ENCODE peak calls at places on chromosome 1, in four cellular contexts. One of them, this sample, is unnamed. For H3K27me3, the result is how much of the 10 kb centered on the place peaks cover.

GRCh38 chr1:31216016-31216415 is 23.7 kb downstream of the NKAIN1 start:
- DNase-seq in CD4-positive, CD25-positive, alpha-beta regulatory T cell: no peak
- DNase-seq in tibial nerve: no peak
- DNase-seq in heart right ventricle: peak
- DNase-seq in this sample: no peak

GRCh38 chr1:163195728-163196448 is 6.8 kb downstream of the RGS5 start:
- DNase-seq in tibial nerve: no peak
- DNase-seq in heart right ventricle: no peak
- DNase-seq in CD4-positive, CD25-positive, alpha-beta regulatory T cell: no peak
- DNase-seq in this sample: no peak

GRCh38 chr1:244231572-244232315 is 180.7 kb downstream of the ZBTB18 start:
- DNase-seq in tibial nerve: no peak
- DNase-seq in CD4-positive, CD25-positive, alpha-beta regulatory T cell: no peak
- DNase-seq in heart right ventricle: no peak
- DNase-seq in this sample: no peak

GRCh38 chr1:163055531-163055930 is 13.6 kb upstream of the RGS4 start:
- DNase-seq in heart right ventricle: no peak
- DNase-seq in CD4-positive, CD25-positive, alpha-beta regulatory T cell: no peak
- DNase-seq in tibial nerve: no peak
- DNase-seq in this sample: no peak

GRCh38 chr1:30005972-30006619 is 717.3 kb downstream of the MATN1 start:
- DNase-seq in heart right ventricle: no peak
- DNase-seq in tibial nerve: no peak
- DNase-seq in CD4-positive, CD25-positive, alpha-beta regulatory T cell: no peak
- DNase-seq in this sample: no peak

GRCh38 chr1:247517795-247518612 is 18.2 kb downstream of the OR2C3 start:
- DNase-seq in tibial nerve: no peak
- DNase-seq in CD4-positive, CD25-positive, alpha-beta regulatory T cell: no peak
- DNase-seq in heart right ventricle: peak
- DNase-seq in this sample: no peak

GRCh38 chr1:83098791-83099190 is 900.1 kb downstream of the TTLL7 start:
- DNase-seq in tibial nerve: no peak
- DNase-seq in CD4-positive, CD25-positive, alpha-beta regulatory T cell: no peak
- DNase-seq in heart right ventricle: no peak
- DNase-seq in this sample: no peak

GRCh38 chr1:94422115-94422820 is 4.1 kb downstream of the ABCD3 start:
- DNase-seq in heart right ventricle: no peak
- DNase-seq in tibial nerve: no peak
- DNase-seq in CD4-positive, CD25-positive, alpha-beta regulatory T cell: no peak
- DNase-seq in this sample: no peak

GRCh38 chr1:6509603-6510291 is 18.3 kb upstream of the PLEKHG5 start:
- DNase-seq in tibial nerve: no peak
- DNase-seq in CD4-positive, CD25-positive, alpha-beta regulatory T cell: no peak
- DNase-seq in heart right ventricle: no peak
- DNase-seq in this sample: no peak

GRCh38 chr1:89465201-89465600 is 59.4 kb upstream of the LRRC8B start:
- DNase-seq in heart right ventricle: no peak
- DNase-seq in CD4-positive, CD25-positive, alpha-beta regulatory T cell: no peak
- DNase-seq in tibial nerve: no peak
- DNase-seq in this sample: no peak

GRCh38 chr1:26496881-26497280 is 24.6 kb downstream of the HMGN2 start:
- DNase-seq in heart right ventricle: no peak
- DNase-seq in CD4-positive, CD25-positive, alpha-beta regulatory T cell: no peak
- DNase-seq in tibial nerve: no peak
- DNase-seq in this sample: no peak

GRCh38 chr1:85320371-85321131 is 44.1 kb upstream of the BCL10 start:
- DNase-seq in tibial nerve: no peak
- DNase-seq in CD4-positive, CD25-positive, alpha-beta regulatory T cell: no peak
- DNase-seq in heart right ventricle: no peak
- DNase-seq in this sample: no peak

GRCh38 chr1:155184835-155185782 is 11.5 kb downstream of the TRIM46 start:
- DNase-seq in heart right ventricle: peak
- DNase-seq in CD4-positive, CD25-positive, alpha-beta regulatory T cell: no peak
- DNase-seq in tibial nerve: no peak
- DNase-seq in this sample: no peak

GRCh38 chr1:16716691-16717173 is 23.6 kb upstream of the RNU1-4 start:
- DNase-seq in tibial nerve: no peak
- DNase-seq in CD4-positive, CD25-positive, alpha-beta regulatory T cell: no peak
- DNase-seq in heart right ventricle: no peak
- DNase-seq in this sample: no peak

GRCh38 chr1:43008425-43009108 is 49.9 kb upstream of the SLC2A1 start:
- DNase-seq in heart right ventricle: no peak
- DNase-seq in CD4-positive, CD25-positive, alpha-beta regulatory T cell: no peak
- DNase-seq in tibial nerve: peak
- DNase-seq in this sample: no peak

GRCh38 chr1:231931846-231932454 is 305.4 kb downstream of the DISC1 start:
- DNase-seq in heart right ventricle: no peak
- DNase-seq in CD4-positive, CD25-positive, alpha-beta regulatory T cell: no peak
- DNase-seq in tibial nerve: no peak
- DNase-seq in this sample: peak

GRCh38 chr1:19156676-19157075 is 53.4 kb downstream of the UBR4 start:
- DNase-seq in CD4-positive, CD25-positive, alpha-beta regulatory T cell: no peak
- DNase-seq in heart right ventricle: no peak
- DNase-seq in tibial nerve: no peak
- DNase-seq in this sample: no peak

GRCh38 chr1:108583757-108584156 is 23.9 kb downstream of the EEIG2 start:
- DNase-seq in CD4-positive, CD25-positive, alpha-beta regulatory T cell: no peak
- DNase-seq in tibial nerve: no peak
- DNase-seq in heart right ventricle: no peak
- DNase-seq in this sample: no peak

GRCh38 chr1:10932088-10932487 is 80.4 kb upstream of the TARDBP start:
- DNase-seq in heart right ventricle: no peak
- DNase-seq in CD4-positive, CD25-positive, alpha-beta regulatory T cell: no peak
- DNase-seq in tibial nerve: no peak
- DNase-seq in this sample: no peak

GRCh38 chr1:66395202-66396061 is 138.5 kb upstream of the SGIP1 start:
- DNase-seq in CD4-positive, CD25-positive, alpha-beta regulatory T cell: no peak
- DNase-seq in heart right ventricle: no peak
- DNase-seq in tibial nerve: no peak
- DNase-seq in this sample: no peak

GRCh38 chr1:94105957-94106529 is 14.9 kb downstream of the ABCA4 start:
- DNase-seq in tibial nerve: no peak
- DNase-seq in heart right ventricle: no peak
- DNase-seq in CD4-positive, CD25-positive, alpha-beta regulatory T cell: no peak
- DNase-seq in this sample: no peak

GRCh38 chr1:248918126-248918525 is 12.1 kb downstream of the PGBD2 start:
- DNase-seq in tibial nerve: no peak
- DNase-seq in heart right ventricle: no peak
- DNase-seq in CD4-positive, CD25-positive, alpha-beta regulatory T cell: no peak
- DNase-seq in this sample: no peak

GRCh38 chr1:76303348-76303712 is 228.8 kb downstream of the ST6GALNAC3 start:
- DNase-seq in heart right ventricle: no peak
- DNase-seq in tibial nerve: no peak
- DNase-seq in CD4-positive, CD25-positive, alpha-beta regulatory T cell: no peak
- DNase-seq in this sample: no peak

GRCh38 chr1:158941317-158941716 is 10.0 kb downstream of the PYHIN1 start:
- DNase-seq in CD4-positive, CD25-positive, alpha-beta regulatory T cell: no peak
- DNase-seq in heart right ventricle: no peak
- DNase-seq in tibial nerve: no peak
- DNase-seq in this sample: no peak

GRCh38 chr1:153728305-153729066 is 636 bp downstream of the INTS3 start:
- DNase-seq in heart right ventricle: peak
- DNase-seq in tibial nerve: no peak
- DNase-seq in CD4-positive, CD25-positive, alpha-beta regulatory T cell: no peak
- DNase-seq in this sample: peak

GRCh38 chr1:199272690-199273089 is 633.9 kb downstream of the PTPRC start:
- DNase-seq in tibial nerve: no peak
- DNase-seq in CD4-positive, CD25-positive, alpha-beta regulatory T cell: no peak
- DNase-seq in heart right ventricle: peak
- DNase-seq in this sample: no peak

GRCh38 chr1:68808351-68808750 is 311.5 kb upstream of the DEPDC1 start:
- DNase-seq in tibial nerve: no peak
- DNase-seq in CD4-positive, CD25-positive, alpha-beta regulatory T cell: no peak
- DNase-seq in heart right ventricle: no peak
- DNase-seq in this sample: no peak

GRCh38 chr1:97353094-97353493 is 567.7 kb downstream of the DPYD start:
- DNase-seq in CD4-positive, CD25-positive, alpha-beta regulatory T cell: no peak
- DNase-seq in heart right ventricle: no peak
- DNase-seq in tibial nerve: no peak
- DNase-seq in this sample: no peak

GRCh38 chr1:17540255-17541001 is 930 bp downstream of the ARHGEF10L start:
- DNase-seq in CD4-positive, CD25-positive, alpha-beta regulatory T cell: no peak
- DNase-seq in heart right ventricle: peak
- DNase-seq in tibial nerve: no peak
- DNase-seq in this sample: no peak

GRCh38 chr1:213761845-213762407 is 225.8 kb upstream of the PROX1 start:
- DNase-seq in CD4-positive, CD25-positive, alpha-beta regulatory T cell: no peak
- DNase-seq in heart right ventricle: no peak
- DNase-seq in tibial nerve: no peak
- DNase-seq in this sample: peak

DNA sequence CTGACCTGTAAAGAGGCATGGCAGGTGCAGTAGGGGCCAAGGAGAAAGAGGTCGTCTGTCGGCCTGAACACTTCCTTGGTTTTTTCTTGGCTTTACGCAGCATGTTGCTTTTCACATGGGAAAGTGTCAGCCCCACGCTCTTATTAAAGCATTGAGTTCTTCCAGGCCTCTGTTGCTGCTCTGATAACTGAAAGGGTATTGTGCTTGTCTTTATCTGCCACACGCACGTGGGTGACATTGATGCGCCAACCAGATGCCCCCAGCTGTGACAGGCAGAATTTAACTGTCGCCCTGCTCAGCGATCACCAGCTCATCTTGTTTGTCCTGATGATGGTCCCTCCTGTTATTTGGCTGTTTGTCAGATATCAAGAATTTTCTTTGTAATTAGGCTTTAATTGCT is 76.5 kb downstream of the GALNT2 start:
- DNase-seq in heart right ventricle: no peak
- DNase-seq in tibial nerve: no peak
- DNase-seq in CD4-positive, CD25-positive, alpha-beta regulatory T cell: no peak
- DNase-seq in this sample: no peak
- H3K27ac ChIP-seq in heart right ventricle: no peak
- H3K27ac ChIP-seq in tibial nerve: no peak
- H3K27ac ChIP-seq in CD4-positive, CD25-positive, alpha-beta regulatory T cell: no peak
- H3K27ac ChIP-seq in this sample: no peak

DNA sequence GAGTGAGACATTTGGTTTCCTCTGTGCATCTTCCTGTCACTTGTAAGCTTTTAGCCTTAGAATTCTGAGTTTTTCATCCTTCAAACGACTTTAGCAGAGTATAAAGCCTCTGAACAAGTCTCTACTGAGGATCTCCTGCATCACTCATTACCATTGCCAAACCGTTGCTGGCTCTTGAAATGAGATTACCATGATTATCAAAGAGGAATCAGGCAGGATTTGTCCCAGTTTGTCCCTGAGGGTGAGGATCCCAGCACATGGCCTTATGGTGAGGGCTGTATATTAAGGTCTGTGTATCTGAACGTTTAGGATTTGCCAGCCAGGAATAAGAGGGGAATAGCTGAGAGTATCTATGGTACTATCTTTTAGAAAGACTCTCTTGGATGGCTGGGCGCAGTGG is 169.5 kb upstream of the L1TD1 start:
- DNase-seq in tibial nerve: no peak
- DNase-seq in CD4-positive, CD25-positive, alpha-beta regulatory T cell: no peak
- DNase-seq in heart right ventricle: no peak
- DNase-seq in this sample: no peak
- H3K27me3 ChIP-seq in tibial nerve: under half
- H3K27me3 ChIP-seq in CD4-positive, CD25-positive, alpha-beta regulatory T cell: under half
- H3K27me3 ChIP-seq in heart right ventricle: under half
- H3K27me3 ChIP-seq in this sample: under half

DNA sequence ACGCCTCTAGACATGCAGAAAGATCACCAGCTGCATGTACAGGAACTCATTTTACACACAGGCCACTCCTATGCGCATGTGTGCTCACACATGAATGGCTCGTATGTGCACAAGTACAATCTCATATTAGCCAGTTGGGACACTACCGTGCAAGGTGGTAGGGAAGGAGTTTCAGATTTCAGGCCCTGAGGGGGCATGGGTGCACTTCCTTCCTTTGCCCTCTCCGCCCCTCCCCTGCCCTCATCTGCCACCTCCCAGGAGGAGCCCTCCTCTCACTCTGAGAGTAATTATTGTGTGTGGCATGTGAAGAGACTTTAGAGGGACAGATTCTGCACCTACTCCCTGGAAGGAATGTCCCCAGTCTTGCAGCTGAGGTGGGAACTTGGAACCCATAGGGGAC is 14.8 kb downstream of the EDN2 start:
- DNase-seq in CD4-positive, CD25-positive, alpha-beta regulatory T cell: no peak
- DNase-seq in heart right ventricle: no peak
- DNase-seq in tibial nerve: no peak
- DNase-seq in this sample: no peak
- H3K27ac ChIP-seq in CD4-positive, CD25-positive, alpha-beta regulatory T cell: no peak
- H3K27ac ChIP-seq in heart right ventricle: no peak
- H3K27ac ChIP-seq in tibial nerve: no peak
- H3K27ac ChIP-seq in this sample: no peak

DNA sequence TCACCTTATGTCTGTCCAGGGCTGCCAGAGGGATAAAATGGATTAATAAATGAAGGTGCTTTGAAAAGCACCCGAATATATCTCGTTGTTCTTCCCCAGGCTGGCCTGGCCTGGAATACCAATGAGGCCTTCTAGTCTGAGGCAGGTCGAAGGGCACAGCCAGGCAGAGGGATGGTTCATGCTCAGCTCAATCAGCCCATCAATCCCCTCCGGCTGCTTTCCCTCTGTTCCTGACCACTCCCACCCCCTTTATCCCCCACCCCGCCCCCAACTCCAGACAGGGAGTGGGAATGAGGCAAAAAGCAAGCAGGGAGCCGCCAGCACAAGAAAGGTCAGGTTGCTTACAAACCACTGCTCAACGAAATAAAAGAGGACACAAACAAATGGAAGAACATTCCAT is 40.0 kb upstream of the PRELP start:
- DNase-seq in tibial nerve: no peak
- DNase-seq in heart right ventricle: no peak
- DNase-seq in CD4-positive, CD25-positive, alpha-beta regulatory T cell: no peak
- DNase-seq in this sample: no peak
- H3K27me3 ChIP-seq in tibial nerve: under half
- H3K27me3 ChIP-seq in heart right ventricle: under half
- H3K27me3 ChIP-seq in CD4-positive, CD25-positive, alpha-beta regulatory T cell: under half
- H3K27me3 ChIP-seq in this sample: under half

GRCh38 chr1:53894644-53895043 is 657 bp downstream of the DIO1 start:
- DNase-seq in CD4-positive, CD25-positive, alpha-beta regulatory T cell: no peak
- DNase-seq in heart right ventricle: no peak
- DNase-seq in tibial nerve: no peak
- DNase-seq in this sample: no peak

GRCh38 chr1:53892911-53893310 is 1.1 kb upstream of the DIO1 start:
- DNase-seq in heart right ventricle: no peak
- DNase-seq in tibial nerve: no peak
- DNase-seq in CD4-positive, CD25-positive, alpha-beta regulatory T cell: no peak
- DNase-seq in this sample: no peak

GRCh38 chr1:53896673-53897229 is 2.8 kb downstream of the DIO1 start:
- DNase-seq in tibial nerve: no peak
- DNase-seq in heart right ventricle: no peak
- DNase-seq in CD4-positive, CD25-positive, alpha-beta regulatory T cell: no peak
- DNase-seq in this sample: no peak

GRCh38 chr1:53893999-53894636 is at the start of gene DIO1:
- DNase-seq in tibial nerve: no peak
- DNase-seq in heart right ventricle: no peak
- DNase-seq in CD4-positive, CD25-positive, alpha-beta regulatory T cell: no peak
- DNase-seq in this sample: no peak

GRCh38 chr1:53895421-53895820 is 1.4 kb downstream of the DIO1 start:
- DNase-seq in CD4-positive, CD25-positive, alpha-beta regulatory T cell: no peak
- DNase-seq in heart right ventricle: no peak
- DNase-seq in tibial nerve: no peak
- DNase-seq in this sample: no peak
- H3K27ac ChIP-seq in CD4-positive, CD25-positive, alpha-beta regulatory T cell: no peak
- H3K27ac ChIP-seq in heart right ventricle: no peak
- H3K27ac ChIP-seq in tibial nerve: no peak
- H3K27ac ChIP-seq in this sample: no peak

GRCh38 chr1:201291917-201292316 is 8.6 kb downstream of the PKP1 start:
- DNase-seq in CD4-positive, CD25-positive, alpha-beta regulatory T cell: no peak
- DNase-seq in tibial nerve: no peak
- DNase-seq in heart right ventricle: no peak
- DNase-seq in this sample: no peak
- H3K27me3 ChIP-seq in CD4-positive, CD25-positive, alpha-beta regulatory T cell: under half
- H3K27me3 ChIP-seq in tibial nerve: under half
- H3K27me3 ChIP-seq in heart right ventricle: under half
- H3K27me3 ChIP-seq in this sample: under half

This sample was measured in CD4-positive, alpha-beta T cell.